ENCODE peak calls at places on chromosomes 13 and 19, in ten cellular contexts. I is Calu3, P is C1 segment of cervical spinal cord, K is fibroblast of villous mesenchyme, B is epithelial cell of esophagus, Y is nucleus accumbens, S is endodermal cell, E is EL, V is bronchial epithelial cell, A is ELF-1. M is an unnamed sample.

GRCh38 chr19:778910-779653 is 18.2 kb upstream of the PTBP1 start:
- DNase-seq in I (no peak), S (peak; percentile 67), E (peak; percentile 96), A (peak; percentile 83), Y (no peak), K (peak; percentile 99), P (no peak), B (peak; percentile 99), V (peak; percentile 96), M (peak; percentile 96)

GRCh38 chr13:46595136-46595917 is 42.4 kb downstream of the LRCH1 start:
- DNase-seq in B (peak; percentile 90), V (peak; percentile 90), I (no peak), A (no peak), K (peak; percentile 45), Y (no peak), P (no peak), E (peak; percentile 56), S (no peak), M (no peak)

GRCh38 chr13:113046883-113047244 is 58.7 kb upstream of the F7 start:
- DNase-seq in I (no peak), V (no peak), Y (no peak), K (no peak), S (no peak), B (no peak), E (no peak), P (no peak), A (no peak), M (no peak)

GRCh38 chr19:46111376-46111775 is 13.1 kb downstream of the IGFL3 start:
- DNase-seq in Y (no peak), V (peak; percentile 45), P (no peak), I (no peak), A (no peak), S (no peak), E (no peak), K (no peak), B (peak; percentile 53), M (no peak)

GRCh38 chr19:55384576-55385235 is 614 bp upstream of the TMEM238 start:
- DNase-seq in Y (no peak), I (peak; percentile 34), E (no peak), V (no peak), B (no peak), S (peak; percentile 69), P (peak; percentile 36), A (no peak), K (no peak), M (no peak)

GRCh38 chr19:41886761-41887710 is 4.1 kb downstream of the ARHGEF1 start:
- DNase-seq in V (peak; percentile 52), E (no peak), K (no peak), I (no peak), B (peak; percentile 48), Y (no peak), P (no peak), A (no peak), S (no peak), M (no peak)

GRCh38 chr13:59145381-59145780 is 1018.3 kb downstream of the DIAPH3 start:
- DNase-seq in V (no peak), I (no peak), B (no peak), K (no peak), P (no peak), E (no peak), S (no peak), Y (no peak), A (no peak), M (no peak)

GRCh38 chr19:18023596-18024212 is 15.7 kb downstream of the ARRDC2 start:
- DNase-seq in V (no peak), A (no peak), Y (no peak), P (peak; percentile 7), B (no peak), I (no peak), K (peak; percentile 48), S (no peak), E (no peak), M (peak; percentile 58)

GRCh38 chr19:39307233-39307821 is 11.1 kb downstream of the IFNL1 start:
- DNase-seq in V (no peak), K (no peak), B (peak; percentile 36), P (no peak), I (peak; percentile 53), Y (no peak), A (peak; percentile 68), E (no peak), S (peak; percentile 90), M (no peak)

GRCh38 chr13:86403213-86403612 is 604.0 kb upstream of the SLITRK6 start:
- DNase-seq in E (no peak), V (no peak), Y (no peak), P (no peak), S (no peak), A (no peak), I (no peak), B (no peak), K (no peak), M (no peak)

GRCh38 chr13:30026093-30026492 is 175.7 kb upstream of the UBL3 start:
- DNase-seq in K (no peak), S (no peak), V (no peak), B (peak; percentile 23), P (no peak), Y (no peak), E (peak; percentile 91), A (no peak), I (no peak), M (peak; percentile 96)

GRCh38 chr13:112444001-112444311 is 67.8 kb downstream of the SPACA7 start:
- DNase-seq in Y (peak; percentile 68), E (peak; percentile 55), S (peak; percentile 97), V (peak; percentile 11), A (peak; percentile 92), K (peak; percentile 33), P (peak; percentile 39), B (peak; percentile 43), I (peak; percentile 63), M (peak; percentile 2)

GRCh38 chr19:5799247-5800241 is 5.3 kb upstream of the NRTN start:
- DNase-seq in B (no peak), P (no peak), I (no peak), Y (no peak), E (no peak), K (no peak), V (no peak), S (no peak), A (no peak), M (no peak)

GRCh38 chr19:51158474-51159129 is 16.5 kb downstream of the SIGLEC7 start:
- DNase-seq in V (peak; percentile 33), B (peak; percentile 23), E (peak; percentile 42), I (peak; percentile 88), K (peak; percentile 12), P (no peak), Y (no peak), S (peak; percentile 92), A (peak; percentile 70), M (no peak)

GRCh38 chr19:14381689-14382474 is 638 bp downstream of the ADGRE5 start:
- DNase-seq in P (no peak), Y (no peak), E (peak; percentile 40), K (peak; percentile 60), A (no peak), B (peak; percentile 41), I (peak; percentile 71), S (no peak), V (peak; percentile 25), M (peak; percentile 56)

GRCh38 chr13:94073006-94073744 is 406.3 kb downstream of the DCT start:
- DNase-seq in B (no peak), I (no peak), S (no peak), V (no peak), A (no peak), P (no peak), E (peak; percentile 67), Y (no peak), K (peak; percentile 61), M (peak; percentile 83)

GRCh38 chr19:33499671-33500506 is 21.7 kb downstream of the PEPD start:
- DNase-seq in V (no peak), I (no peak), B (no peak), Y (no peak), E (no peak), S (no peak), P (no peak), A (no peak), K (no peak), M (no peak)

GRCh38 chr19:1417681-1418493 is 10.5 kb downstream of the DAZAP1 start:
- DNase-seq in S (no peak), I (no peak), Y (no peak), A (no peak), B (no peak), K (no peak), P (no peak), V (no peak), E (no peak), M (no peak)